ENCODE peak calls at places on chromosomes 6 and 20, in ten cellular contexts. One of them, this sample, is unnamed.

GRCh38 chr6:158047120-158047518 is 65.5 kb downstream of the SYNJ2 start:
- DNase-seq in body of pancreas: no peak
- DNase-seq in SW480: no peak
- DNase-seq in epithelial cell of esophagus: no peak
- DNase-seq in HEK293T: no peak
- DNase-seq in bronchial epithelial cell: no peak
- DNase-seq in NCI-H2081: no peak
- DNase-seq in HTR-8/SVneo: no peak
- DNase-seq in neural crest cell: no peak
- DNase-seq in T-helper 22 cell: no peak
- DNase-seq in this sample: no peak

GRCh38 chr6:110255356-110255755 is 75.1 kb downstream of the CDC40 start:
- DNase-seq in body of pancreas: no peak
- DNase-seq in SW480: no peak
- DNase-seq in epithelial cell of esophagus: peak
- DNase-seq in HEK293T: peak
- DNase-seq in bronchial epithelial cell: peak
- DNase-seq in NCI-H2081: no peak
- DNase-seq in HTR-8/SVneo: peak
- DNase-seq in neural crest cell: peak
- DNase-seq in T-helper 22 cell: no peak
- DNase-seq in this sample: no peak

GRCh38 chr6:5562277-5562676 is 301.0 kb downstream of the FARS2 start:
- DNase-seq in body of pancreas: no peak
- DNase-seq in SW480: no peak
- DNase-seq in epithelial cell of esophagus: peak
- DNase-seq in HEK293T: no peak
- DNase-seq in bronchial epithelial cell: peak
- DNase-seq in NCI-H2081: no peak
- DNase-seq in HTR-8/SVneo: no peak
- DNase-seq in neural crest cell: no peak
- DNase-seq in T-helper 22 cell: no peak
- DNase-seq in this sample: no peak

GRCh38 chr20:15703171-15703911 is 869.9 kb downstream of the KIF16B start:
- DNase-seq in body of pancreas: no peak
- DNase-seq in SW480: peak
- DNase-seq in epithelial cell of esophagus: peak
- DNase-seq in HEK293T: no peak
- DNase-seq in bronchial epithelial cell: peak
- DNase-seq in NCI-H2081: no peak
- DNase-seq in HTR-8/SVneo: no peak
- DNase-seq in neural crest cell: no peak
- DNase-seq in T-helper 22 cell: no peak
- DNase-seq in this sample: no peak

GRCh38 chr20:54078296-54078695 is 7.9 kb upstream of the BCAS1 start:
- DNase-seq in body of pancreas: no peak
- DNase-seq in SW480: no peak
- DNase-seq in epithelial cell of esophagus: no peak
- DNase-seq in HEK293T: no peak
- DNase-seq in bronchial epithelial cell: no peak
- DNase-seq in NCI-H2081: no peak
- DNase-seq in HTR-8/SVneo: no peak
- DNase-seq in neural crest cell: no peak
- DNase-seq in T-helper 22 cell: no peak
- DNase-seq in this sample: no peak

GRCh38 chr6:106134906-106135634 is 48.9 kb downstream of the PRDM1 start:
- DNase-seq in body of pancreas: no peak
- DNase-seq in SW480: peak
- DNase-seq in epithelial cell of esophagus: peak
- DNase-seq in HEK293T: no peak
- DNase-seq in bronchial epithelial cell: peak
- DNase-seq in NCI-H2081: no peak
- DNase-seq in HTR-8/SVneo: peak
- DNase-seq in neural crest cell: no peak
- DNase-seq in T-helper 22 cell: no peak
- DNase-seq in this sample: no peak

GRCh38 chr6:140436023-140436811 is 1061.8 kb upstream of the CITED2 start:
- DNase-seq in body of pancreas: no peak
- DNase-seq in SW480: no peak
- DNase-seq in epithelial cell of esophagus: peak
- DNase-seq in HEK293T: no peak
- DNase-seq in bronchial epithelial cell: peak
- DNase-seq in NCI-H2081: no peak
- DNase-seq in HTR-8/SVneo: no peak
- DNase-seq in neural crest cell: no peak
- DNase-seq in T-helper 22 cell: no peak
- DNase-seq in this sample: peak

GRCh38 chr6:40393641-40394040 is 193.5 kb downstream of the LRFN2 start:
- DNase-seq in body of pancreas: no peak
- DNase-seq in SW480: no peak
- DNase-seq in epithelial cell of esophagus: peak
- DNase-seq in HEK293T: no peak
- DNase-seq in bronchial epithelial cell: peak
- DNase-seq in NCI-H2081: no peak
- DNase-seq in HTR-8/SVneo: no peak
- DNase-seq in neural crest cell: no peak
- DNase-seq in T-helper 22 cell: no peak
- DNase-seq in this sample: no peak

GRCh38 chr20:45105317-45105716 is 4.4 kb upstream of the KCNS1 start:
- DNase-seq in body of pancreas: no peak
- DNase-seq in SW480: no peak
- DNase-seq in epithelial cell of esophagus: no peak
- DNase-seq in HEK293T: no peak
- DNase-seq in bronchial epithelial cell: no peak
- DNase-seq in NCI-H2081: no peak
- DNase-seq in HTR-8/SVneo: no peak
- DNase-seq in neural crest cell: no peak
- DNase-seq in T-helper 22 cell: no peak
- DNase-seq in this sample: no peak

GRCh38 chr20:3740600-3741301 is 8.3 kb downstream of the HSPA12B start:
- DNase-seq in body of pancreas: no peak
- DNase-seq in SW480: no peak
- DNase-seq in epithelial cell of esophagus: no peak
- DNase-seq in HEK293T: no peak
- DNase-seq in bronchial epithelial cell: no peak
- DNase-seq in NCI-H2081: no peak
- DNase-seq in HTR-8/SVneo: no peak
- DNase-seq in neural crest cell: no peak
- DNase-seq in T-helper 22 cell: no peak
- DNase-seq in this sample: no peak

GRCh38 chr6:127618729-127619128 is 41.8 kb downstream of the C6orf58 start:
- DNase-seq in body of pancreas: no peak
- DNase-seq in SW480: no peak
- DNase-seq in epithelial cell of esophagus: peak
- DNase-seq in HEK293T: no peak
- DNase-seq in bronchial epithelial cell: peak
- DNase-seq in NCI-H2081: no peak
- DNase-seq in HTR-8/SVneo: no peak
- DNase-seq in neural crest cell: no peak
- DNase-seq in T-helper 22 cell: no peak
- DNase-seq in this sample: no peak

GRCh38 chr20:34017610-34018009 is 23.9 kb downstream of the RALY start:
- DNase-seq in body of pancreas: no peak
- DNase-seq in SW480: peak
- DNase-seq in epithelial cell of esophagus: peak
- DNase-seq in HEK293T: no peak
- DNase-seq in bronchial epithelial cell: peak
- DNase-seq in NCI-H2081: no peak
- DNase-seq in HTR-8/SVneo: peak
- DNase-seq in neural crest cell: no peak
- DNase-seq in T-helper 22 cell: no peak
- DNase-seq in this sample: no peak

GRCh38 chr20:16518068-16518783 is 55.0 kb downstream of the KIF16B start:
- DNase-seq in body of pancreas: peak
- DNase-seq in SW480: peak
- DNase-seq in epithelial cell of esophagus: peak
- DNase-seq in HEK293T: peak
- DNase-seq in bronchial epithelial cell: peak
- DNase-seq in NCI-H2081: peak
- DNase-seq in HTR-8/SVneo: peak
- DNase-seq in neural crest cell: peak
- DNase-seq in T-helper 22 cell: no peak
- DNase-seq in this sample: peak

GRCh38 chr20:18007534-18008292 is 38.9 kb downstream of the MGME1 start:
- DNase-seq in body of pancreas: peak
- DNase-seq in SW480: no peak
- DNase-seq in epithelial cell of esophagus: no peak
- DNase-seq in HEK293T: no peak
- DNase-seq in bronchial epithelial cell: no peak
- DNase-seq in NCI-H2081: no peak
- DNase-seq in HTR-8/SVneo: no peak
- DNase-seq in neural crest cell: no peak
- DNase-seq in T-helper 22 cell: no peak
- DNase-seq in this sample: no peak